ENCODE peak calls at places on chromosomes 5 and 9, in six cellular contexts. T is posterior cingulate gyrus; L is neural crest cell; H is HL-60; C is activated CD8-positive, alpha-beta memory T cell treated with anti-CD3 and anti-CD28 coated beads for 24 hours; X is activated CD4-positive, alpha-beta T cell treated with anti-CD3 and anti-CD28 coated beads, Interleukin-2, amount 50 U/mL, for 1 hour. Y is an unnamed sample.

GRCh38 chr9:37034938-37035471 is 937 bp upstream of the PAX5 start:
- DNase-seq in C (no peak), X (no peak), T (no peak), H (no peak), L (no peak), Y (no peak)

GRCh38 chr9:33354651-33355211 is 47.6 kb downstream of the AQP7 start:
- DNase-seq in L (no peak), T (no peak), X (no peak), H (no peak), C (no peak), Y (no peak)

GRCh38 chr9:96209407-96210031 is 92.5 kb downstream of the HSD17B3 start:
- DNase-seq in C (no peak), H (no peak), L (no peak), X (no peak), T (no peak), Y (peak; percentile 67)

GRCh38 chr9:96256800-96257199 is 45.2 kb downstream of the HSD17B3 start:
- DNase-seq in L (no peak), C (no peak), H (no peak), T (no peak), X (no peak), Y (no peak)

GRCh38 chr5:78534148-78535009 is 114.2 kb downstream of the LHFPL2 start:
- DNase-seq in C (no peak), H (no peak), T (no peak), X (no peak), L (no peak), Y (peak; percentile 86)

GRCh38 chr5:102902647-102903046 is 147.5 kb downstream of the PAM start:
- DNase-seq in C (no peak), H (no peak), L (no peak), T (no peak), X (no peak), Y (no peak)

GRCh38 chr9:21434202-21435014 is 5.8 kb upstream of the IFNA1 start:
- DNase-seq in C (no peak), L (peak; percentile 50), T (no peak), H (no peak), X (peak; percentile 33), Y (no peak)

GRCh38 chr5:170451764-170452365 is 52.0 kb upstream of the KCNIP1 start:
- DNase-seq in H (peak; percentile 45), L (no peak), C (no peak), T (no peak), X (no peak), Y (peak; percentile 55)

GRCh38 chr9:117488659-117489058 is 73.8 kb upstream of the ASTN2 start:
- DNase-seq in L (no peak), T (peak; percentile 59), H (no peak), X (no peak), C (no peak), Y (no peak)

GRCh38 chr9:131096490-131097258 is at the start of gene AIF1L:
- DNase-seq in X (no peak), H (no peak), T (no peak), C (peak; percentile 59), L (peak; percentile 31), Y (no peak)

GRCh38 chr5:168304349-168304748 is 12.9 kb downstream of the WWC1 start:
- DNase-seq in L (no peak), T (no peak), C (no peak), H (no peak), X (no peak), Y (no peak)

GRCh38 chr5:9344751-9345240 is 201.1 kb downstream of the SEMA5A start:
- DNase-seq in C (no peak), X (no peak), H (no peak), T (no peak), L (no peak), Y (no peak)

GRCh38 chr5:42611437-42611836 is 145.2 kb upstream of the CCDC152 start:
- DNase-seq in L (no peak), T (no peak), H (no peak), X (no peak), C (no peak), Y (no peak)

GRCh38 chr5:111756701-111757581 is at the start of gene NREP:
- DNase-seq in C (no peak), H (peak; percentile 52), T (peak; percentile 96), X (peak; percentile 57), L (peak; percentile 62), Y (peak; percentile 90)

GRCh38 chr5:9507974-9508373 is 37.9 kb downstream of the SEMA5A start:
- DNase-seq in C (no peak), X (no peak), H (no peak), L (no peak), T (no peak), Y (no peak)

GRCh38 chr9:3647652-3648051 is 121.9 kb upstream of the RFX3 start:
- DNase-seq in T (no peak), L (no peak), C (no peak), H (no peak), X (no peak), Y (no peak)

GRCh38 chr5:78113689-78114088 is 180.8 kb downstream of the AP3B1 start:
- DNase-seq in L (no peak), X (no peak), C (no peak), H (no peak), T (no peak), Y (no peak)

GRCh38 chr5:36874465-36874864 is 2.1 kb upstream of the NIPBL start:
- DNase-seq in L (no peak), C (no peak), H (no peak), T (no peak), X (no peak), Y (no peak)

GRCh38 chr9:124716795-124717194 is 54.3 kb downstream of the NR6A1 start:
- DNase-seq in T (no peak), C (no peak), H (no peak), X (no peak), L (no peak), Y (no peak)

GRCh38 chr5:107502711-107503110 is 168.0 kb downstream of the EFNA5 start:
- DNase-seq in X (no peak), T (no peak), C (no peak), L (no peak), H (no peak), Y (no peak)

GRCh38 chr5:172142709-172143215 is 45.3 kb downstream of the STK10 start:
- DNase-seq in C (no peak), X (no peak), L (no peak), T (no peak), H (no peak), Y (no peak)

GRCh38 chr5:42970636-42971559 is 69.2 kb downstream of the ANXA2R start:
- DNase-seq in C (no peak), L (no peak), H (no peak), T (no peak), X (no peak), Y (no peak)

GRCh38 chr5:151051066-151051930 is 29.5 kb downstream of the TNIP1 start:
- DNase-seq in X (peak; percentile 71), T (peak; percentile 91), C (peak; percentile 89), H (peak; percentile 69), L (peak; percentile 71), Y (peak; percentile 85)

GRCh38 chr9:389758-390157 is 175.1 kb downstream of the DOCK8 start:
- DNase-seq in T (no peak), X (no peak), C (no peak), H (no peak), L (no peak), Y (no peak)